ENCODE peak calls at places on chromosome 19, in eight cellular contexts. P is stomach, R is tibial nerve, Q is right lobe of liver, I is vagina, E is lower leg skin, S is esophagus squamous epithelium, M is testis. Z is an unnamed sample.

GRCh38 chr19:51417807-51418152 is 338 bp upstream of the SIGLEC10 start:
- DNase-seq in Q (no peak), R (no peak), S (no peak), M (no peak), E (no peak), I (no peak), P (no peak), Z (no peak)

GRCh38 chr19:32367948-32368536 is 22.6 kb downstream of the ZNF507 start:
- DNase-seq in Q (no peak), R (no peak), E (no peak), P (no peak), S (no peak), M (no peak), I (no peak), Z (no peak)

GRCh38 chr19:23887642-23888041 is 27.0 kb upstream of the ZNF726 start:
- DNase-seq in R (no peak), I (no peak), Q (no peak), M (no peak), E (no peak), P (peak), S (no peak), Z (no peak)

GRCh38 chr19:39024875-39025641 is 7.3 kb downstream of the FBXO27 start:
- DNase-seq in S (no peak), Q (no peak), E (no peak), R (no peak), I (no peak), P (no peak), M (no peak), Z (no peak)

GRCh38 chr19:47122359-47123335 is 8.0 kb upstream of the SAE1 start:
- DNase-seq in Q (no peak), S (no peak), E (no peak), R (no peak), M (no peak), P (no peak), I (no peak), Z (no peak)

GRCh38 chr19:3041756-3042517 is 12.9 kb upstream of the TLE2 start:
- DNase-seq in P (no peak), I (no peak), M (no peak), S (no peak), E (no peak), R (no peak), Q (no peak), Z (no peak)

GRCh38 chr19:19146000-19146608 is 7.8 kb upstream of the TMEM161A start:
- DNase-seq in E (peak), M (peak), I (no peak), R (peak), P (peak), Q (peak), S (no peak), Z (peak)

GRCh38 chr19:8814176-8814575 is 17.9 kb downstream of the ZNF558 start:
- DNase-seq in R (no peak), I (no peak), M (no peak), Q (no peak), E (no peak), S (no peak), P (no peak), Z (no peak)

GRCh38 chr19:2140193-2140545 is 11.2 kb downstream of the AP3D1 start:
- DNase-seq in Q (no peak), S (no peak), P (no peak), M (no peak), R (no peak), I (no peak), E (no peak), Z (no peak)

GRCh38 chr19:38395381-38396127 is 7.1 kb downstream of the SPRED3 start:
- DNase-seq in R (no peak), P (no peak), I (no peak), Q (no peak), S (no peak), E (no peak), M (no peak), Z (no peak)

GRCh38 chr19:44072543-44073401 is 813 bp downstream of the ZNF284 start:
- DNase-seq in M (no peak), I (no peak), E (no peak), P (no peak), R (no peak), Q (no peak), S (no peak), Z (no peak)

GRCh38 chr19:41565384-41565730 is 10.6 kb upstream of the CEACAM21 start:
- DNase-seq in M (no peak), Q (no peak), E (no peak), P (no peak), I (no peak), S (no peak), R (no peak), Z (no peak)

GRCh38 chr19:10862561-10863106 is 8.7 kb upstream of the CARM1 start:
- DNase-seq in E (no peak), P (no peak), R (no peak), S (no peak), I (no peak), Q (no peak), M (no peak), Z (no peak)

GRCh38 chr19:14517840-14518505 is at the start of gene DNAJB1:
- DNase-seq in P (peak), R (peak), S (no peak), I (no peak), Q (peak), E (no peak), M (peak), Z (peak)

GRCh38 chr19:30222993-30223865 is 149.0 kb upstream of the ZNF536 start:
- DNase-seq in S (no peak), Q (no peak), E (no peak), R (no peak), P (no peak), M (no peak), I (no peak), Z (no peak)

GRCh38 chr19:39416626-39417120 is 4.2 kb downstream of the PLEKHG2 start:
- DNase-seq in I (no peak), P (no peak), R (no peak), Q (no peak), S (no peak), M (no peak), E (no peak), Z (no peak)

GRCh38 chr19:2977001-2977685 is at the start of gene TLE6:
- DNase-seq in Q (peak), I (no peak), E (peak), R (peak), S (peak), M (peak), P (peak), Z (peak)

GRCh38 chr19:3851254-3852176 is 17.3 kb downstream of the ZFR2 start:
- DNase-seq in E (no peak), Q (no peak), P (no peak), M (no peak), I (no peak), R (no peak), S (no peak), Z (no peak)

GRCh38 chr19:15812059-15812722 is 3.3 kb downstream of the OR10H1 start:
- DNase-seq in Q (no peak), P (peak), I (no peak), R (peak), M (peak), E (no peak), S (no peak), Z (no peak)

GRCh38 chr19:5345895-5346386 is 5.3 kb upstream of the PTPRS start:
- DNase-seq in P (no peak), Q (no peak), I (no peak), M (no peak), S (no peak), R (no peak), E (no peak), Z (no peak)

GRCh38 chr19:12996542-12997094 is 1.3 kb downstream of the NFIX start:
- DNase-seq in M (no peak), I (no peak), Q (peak), E (no peak), S (no peak), R (peak), P (peak), Z (peak)

GRCh38 chr19:50202962-50203280 is 501 bp upstream of the MYH14 start:
- DNase-seq in E (no peak), R (no peak), M (no peak), I (no peak), S (no peak), P (no peak), Q (no peak), Z (no peak)
- H3K4me3 ChIP-seq in E (no peak), R (peak), M (peak), I (peak), S (peak), P (peak), Q (peak), Z (no peak)

DNA sequence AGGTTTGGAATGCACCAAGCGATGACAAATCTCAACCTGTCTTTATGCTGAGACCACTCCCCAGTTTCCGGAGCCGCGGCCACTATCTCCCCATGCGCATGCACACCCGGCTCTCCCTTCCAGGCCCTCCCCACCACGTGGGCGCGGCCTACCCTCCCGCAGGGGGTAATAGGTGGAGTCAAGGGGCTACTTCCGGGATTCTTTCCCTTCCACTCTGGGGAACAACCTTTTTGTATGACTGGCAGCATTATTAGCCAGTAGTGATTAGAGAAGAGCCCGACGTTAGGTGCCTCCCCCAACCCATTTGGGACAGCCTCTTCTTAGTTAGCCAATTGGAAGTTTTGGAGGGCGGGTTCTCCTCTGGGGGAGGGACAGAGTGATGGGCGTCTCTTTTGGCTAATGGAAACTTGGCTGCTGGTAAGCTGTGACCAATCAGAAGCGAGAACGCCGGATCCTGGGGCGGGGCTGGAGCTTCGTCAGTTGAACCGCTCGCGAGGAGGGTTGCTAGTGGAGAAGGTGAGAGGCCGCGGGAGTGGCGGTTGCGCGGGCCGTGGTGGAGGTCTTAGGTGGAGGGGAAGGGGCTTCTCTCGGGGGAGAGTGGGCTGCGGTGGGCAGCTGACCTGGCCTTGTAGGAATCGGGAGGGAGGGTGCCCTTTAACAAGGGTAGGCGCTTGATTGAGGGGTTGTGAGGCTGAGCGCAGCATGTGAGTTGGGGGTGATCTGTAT is at the start of gene CCDC61:
- DNase-seq in Q (peak), R (peak), S (peak), E (peak), I (peak), P (peak), M (peak), Z (peak)
- TF ChIP-seq POLR2A in Q (peak), R (peak), S (peak), E (no peak), I (peak), P (peak), M (no peak), Z (peak)

GRCh38 chr19:20667281-20667680 is 5.9 kb upstream of the ZNF626 start:
- DNase-seq in P (no peak), Q (no peak), S (no peak), M (no peak), R (no peak), I (no peak), E (no peak), Z (no peak)

GRCh38 chr19:20662421-20663105 is 1.2 kb upstream of the ZNF626 start:
- DNase-seq in R (no peak), I (no peak), E (no peak), P (no peak), M (peak), Q (no peak), S (no peak), Z (no peak)

GRCh38 chr19:20664917-20665781 is 3.8 kb upstream of the ZNF626 start:
- DNase-seq in E (no peak), Q (no peak), R (no peak), I (no peak), M (peak), P (no peak), S (no peak), Z (peak)

GRCh38 chr19:20660473-20660872 is 898 bp downstream of the ZNF626 start:
- DNase-seq in E (no peak), M (peak), R (no peak), S (no peak), Q (no peak), I (no peak), P (no peak), Z (no peak)

DNA sequence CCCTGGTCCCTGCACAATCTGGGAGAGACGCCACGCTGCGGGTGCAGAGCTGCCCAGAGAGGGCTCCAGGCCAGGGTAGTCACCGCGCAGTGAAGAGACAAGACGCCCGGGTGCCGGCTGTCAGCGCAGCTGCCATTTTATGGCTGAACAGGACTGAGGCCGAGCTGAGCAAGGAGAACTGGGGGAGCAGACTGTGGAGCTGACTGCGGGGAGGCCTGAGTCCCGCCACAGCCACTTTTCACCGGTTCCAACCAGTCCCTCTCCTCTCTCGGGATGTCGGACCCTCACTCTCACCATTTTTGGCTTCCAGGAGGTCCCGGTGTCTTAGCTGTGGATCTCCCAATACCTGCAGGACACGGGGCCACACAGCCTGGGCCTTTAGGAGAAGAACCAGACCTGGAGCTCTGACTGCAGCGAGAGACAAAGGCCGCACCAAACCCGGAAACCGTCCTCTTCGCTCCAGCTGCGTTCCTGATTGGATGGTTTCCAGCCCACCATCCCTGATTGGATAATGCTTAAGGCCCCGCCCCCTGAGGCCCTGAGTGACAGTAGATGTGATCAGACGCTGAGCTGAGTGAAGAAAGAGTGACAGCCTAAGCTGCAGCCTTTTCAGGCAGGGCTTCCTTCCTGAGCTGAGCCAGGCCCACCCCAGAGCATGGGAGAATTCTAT is at the start of gene ZNF626:
- DNase-seq in R (peak), P (peak), S (peak), I (no peak), E (peak), M (peak), Q (peak), Z (peak)
- H3K4me3 ChIP-seq in R (peak), P (peak), S (peak), I (peak), E (peak), M (peak), Q (peak), Z (peak)

GRCh38 chr19:55603581-55604292 is 1.7 kb upstream of the ZNF865 start:
- DNase-seq in Q (no peak), P (no peak), M (no peak), I (no peak), S (no peak), R (no peak), E (no peak), Z (no peak)

GRCh38 chr19:55606471-55606787 is 982 bp downstream of the ZNF865 start:
- DNase-seq in I (no peak), R (no peak), E (no peak), P (no peak), S (no peak), M (no peak), Q (no peak), Z (no peak)

GRCh38 chr19:55606817-55607216 is 1.4 kb downstream of the ZNF865 start:
- DNase-seq in R (no peak), Q (no peak), E (no peak), S (no peak), I (no peak), P (no peak), M (no peak), Z (no peak)

GRCh38 chr19:55605637-55606470 is at the start of gene ZNF865:
- DNase-seq in M (peak), I (no peak), S (no peak), P (peak), E (peak), Q (peak), R (peak), Z (peak)

DNA sequence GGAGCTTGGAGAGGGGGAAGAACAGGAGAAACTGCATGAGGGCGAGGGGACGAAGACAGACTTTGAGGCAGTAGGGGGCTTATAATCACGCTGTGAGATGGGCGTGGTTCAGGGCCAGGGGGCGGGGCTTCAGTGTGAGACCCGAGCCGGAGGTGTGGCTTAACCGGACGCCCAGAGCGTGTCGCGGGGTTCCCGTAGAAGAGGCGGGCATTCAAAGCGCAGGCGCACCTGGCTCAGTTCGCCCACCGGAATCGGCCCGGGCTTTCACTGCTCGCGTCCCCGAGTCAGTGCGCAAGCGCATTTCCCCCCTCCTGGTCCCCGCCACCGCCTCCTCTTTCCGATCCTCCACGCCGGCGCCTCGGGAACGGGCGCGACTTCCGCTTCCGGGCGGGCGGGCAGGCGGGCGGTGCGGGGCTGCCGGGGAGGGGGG is 225 bp upstream of the ZNF865 start:
- DNase-seq in Q (peak), S (peak), M (peak), I (no peak), E (peak), R (peak), P (peak), Z (peak)
- TF ChIP-seq POLR2A in Q (no peak), S (no peak), M (no peak), I (peak), E (no peak), R (peak), P (no peak), Z (peak)

GRCh38 chr19:16830679-16831078 is 1.5 kb downstream of the SIN3B start:
- DNase-seq in Q (no peak), S (no peak), I (no peak), R (no peak), P (no peak), M (no peak), E (no peak), Z (no peak)
- H3K4me3 ChIP-seq in Q (no peak), S (peak), I (peak), R (no peak), P (no peak), M (no peak), E (no peak), Z (no peak)

GRCh38 chr19:58009666-58010301 is 7.2 kb upstream of the ZNF606 start:
- DNase-seq in R (peak), P (peak), E (peak), Q (peak), S (no peak), M (peak), I (no peak), Z (peak)
- TF ChIP-seq POLR2A in R (no peak), P (no peak), E (no peak), Q (no peak), S (no peak), M (no peak), I (no peak), Z (peak)

GRCh38 chr19:36972594-36972993 is 56.5 kb downstream of the ZNF568 start:
- DNase-seq in R (no peak), E (no peak), I (no peak), M (peak), Q (peak), S (no peak), P (no peak), Z (no peak)

GRCh38 chr19:36973021-36973843 is 57.1 kb downstream of the ZNF568 start:
- DNase-seq in E (peak), I (no peak), S (peak), M (peak), R (peak), P (peak), Q (peak), Z (peak)

GRCh38 chr19:36973844-36974195 is 57.7 kb downstream of the ZNF568 start:
- DNase-seq in E (no peak), M (no peak), I (no peak), S (no peak), R (no peak), P (no peak), Q (no peak), Z (no peak)
- H3K4me3 ChIP-seq in E (no peak), M (peak), I (peak), S (peak), R (peak), P (peak), Q (peak), Z (peak)

Z was measured in body of pancreas.